ENCODE peak calls at places on chromosomes 12 and 14, in six cellular contexts. One of them, this sample, is unnamed.

GRCh38 chr14:32252030-32252670 is 49.1 kb upstream of the RNU6-8 start:
- DNase-seq in colonic mucosa: peak
- DNase-seq in mammary epithelial cell: peak
- DNase-seq in endodermal cell: peak
- DNase-seq in neuronal stem cell: peak
- DNase-seq in keratinocyte: no peak
- DNase-seq in this sample: no peak

GRCh38 chr14:77505031-77505430 is 6.4 kb upstream of the ISM2 start:
- DNase-seq in colonic mucosa: no peak
- DNase-seq in mammary epithelial cell: no peak
- DNase-seq in endodermal cell: no peak
- DNase-seq in neuronal stem cell: no peak
- DNase-seq in keratinocyte: no peak
- DNase-seq in this sample: no peak

GRCh38 chr14:101499513-101499912 is 61.8 kb upstream of the DIO3 start:
- DNase-seq in colonic mucosa: peak
- DNase-seq in mammary epithelial cell: no peak
- DNase-seq in endodermal cell: peak
- DNase-seq in neuronal stem cell: no peak
- DNase-seq in keratinocyte: no peak
- DNase-seq in this sample: peak

GRCh38 chr14:26730929-26731618 is 133.2 kb upstream of the NOVA1 start:
- DNase-seq in colonic mucosa: peak
- DNase-seq in mammary epithelial cell: no peak
- DNase-seq in endodermal cell: peak
- DNase-seq in neuronal stem cell: peak
- DNase-seq in keratinocyte: no peak
- DNase-seq in this sample: no peak

GRCh38 chr14:95760596-95760995 is 46.7 kb upstream of the TCL1A start:
- DNase-seq in colonic mucosa: no peak
- DNase-seq in mammary epithelial cell: no peak
- DNase-seq in endodermal cell: no peak
- DNase-seq in neuronal stem cell: no peak
- DNase-seq in keratinocyte: no peak
- DNase-seq in this sample: no peak

GRCh38 chr12:68336754-68337343 is 4.7 kb upstream of the MDM1 start:
- DNase-seq in colonic mucosa: peak
- DNase-seq in mammary epithelial cell: peak
- DNase-seq in endodermal cell: no peak
- DNase-seq in neuronal stem cell: no peak
- DNase-seq in keratinocyte: no peak
- DNase-seq in this sample: no peak

GRCh38 chr14:104290058-104290667 is 151.8 kb downstream of the KIF26A start:
- DNase-seq in colonic mucosa: no peak
- DNase-seq in mammary epithelial cell: no peak
- DNase-seq in endodermal cell: peak
- DNase-seq in neuronal stem cell: no peak
- DNase-seq in keratinocyte: no peak
- DNase-seq in this sample: peak

GRCh38 chr12:62983594-62983993 is 48.6 kb upstream of the PPM1H start:
- DNase-seq in colonic mucosa: no peak
- DNase-seq in mammary epithelial cell: no peak
- DNase-seq in endodermal cell: peak
- DNase-seq in neuronal stem cell: no peak
- DNase-seq in keratinocyte: no peak
- DNase-seq in this sample: no peak

GRCh38 chr14:77406718-77407117 is 16.6 kb downstream of the NOXRED1 start:
- DNase-seq in colonic mucosa: no peak
- DNase-seq in mammary epithelial cell: no peak
- DNase-seq in endodermal cell: no peak
- DNase-seq in neuronal stem cell: no peak
- DNase-seq in keratinocyte: no peak
- DNase-seq in this sample: no peak

GRCh38 chr14:21724115-21724973 is 50.7 kb upstream of the OR4E1 start:
- DNase-seq in colonic mucosa: no peak
- DNase-seq in mammary epithelial cell: no peak
- DNase-seq in endodermal cell: no peak
- DNase-seq in neuronal stem cell: no peak
- DNase-seq in keratinocyte: no peak
- DNase-seq in this sample: no peak

GRCh38 chr12:105960319-105961076 is 178.3 kb downstream of the NUAK1 start:
- DNase-seq in colonic mucosa: no peak
- DNase-seq in mammary epithelial cell: peak
- DNase-seq in endodermal cell: no peak
- DNase-seq in neuronal stem cell: no peak
- DNase-seq in keratinocyte: no peak
- DNase-seq in this sample: peak

GRCh38 chr12:56299308-56299852 is 750 bp downstream of the CS start:
- DNase-seq in colonic mucosa: peak
- DNase-seq in mammary epithelial cell: peak
- DNase-seq in endodermal cell: no peak
- DNase-seq in neuronal stem cell: no peak
- DNase-seq in keratinocyte: no peak
- DNase-seq in this sample: no peak

GRCh38 chr14:20986811-20987210 is 3.0 kb upstream of the METTL17 start:
- DNase-seq in colonic mucosa: no peak
- DNase-seq in mammary epithelial cell: peak
- DNase-seq in endodermal cell: no peak
- DNase-seq in neuronal stem cell: no peak
- DNase-seq in keratinocyte: peak
- DNase-seq in this sample: no peak

GRCh38 chr12:75876843-75877587 is 154.6 kb downstream of the PHLDA1 start:
- DNase-seq in colonic mucosa: no peak
- DNase-seq in mammary epithelial cell: no peak
- DNase-seq in endodermal cell: peak
- DNase-seq in neuronal stem cell: no peak
- DNase-seq in keratinocyte: no peak
- DNase-seq in this sample: no peak

GRCh38 chr12:5201554-5202243 is 158.0 kb downstream of the KCNA5 start:
- DNase-seq in colonic mucosa: no peak
- DNase-seq in mammary epithelial cell: no peak
- DNase-seq in endodermal cell: peak
- DNase-seq in neuronal stem cell: no peak
- DNase-seq in keratinocyte: no peak
- DNase-seq in this sample: peak

GRCh38 chr12:85821759-85822158 is 14.4 kb downstream of the RASSF9 start:
- DNase-seq in colonic mucosa: no peak
- DNase-seq in mammary epithelial cell: no peak
- DNase-seq in endodermal cell: no peak
- DNase-seq in neuronal stem cell: no peak
- DNase-seq in keratinocyte: no peak
- DNase-seq in this sample: no peak

GRCh38 chr12:80814453-80814852 is 97.7 kb downstream of the MYF5 start:
- DNase-seq in colonic mucosa: no peak
- DNase-seq in mammary epithelial cell: no peak
- DNase-seq in endodermal cell: no peak
- DNase-seq in neuronal stem cell: no peak
- DNase-seq in keratinocyte: no peak
- DNase-seq in this sample: no peak

GRCh38 chr12:29455087-29455486 is 42.4 kb downstream of the OVCH1 start:
- DNase-seq in colonic mucosa: no peak
- DNase-seq in mammary epithelial cell: no peak
- DNase-seq in endodermal cell: no peak
- DNase-seq in neuronal stem cell: no peak
- DNase-seq in keratinocyte: no peak
- DNase-seq in this sample: no peak

GRCh38 chr14:102910442-102910841 is 12.0 kb upstream of the AMN start:
- DNase-seq in colonic mucosa: no peak
- DNase-seq in mammary epithelial cell: no peak
- DNase-seq in endodermal cell: no peak
- DNase-seq in neuronal stem cell: no peak
- DNase-seq in keratinocyte: no peak
- DNase-seq in this sample: peak

GRCh38 chr12:25843976-25844375 is 114.5 kb upstream of the RASSF8 start:
- DNase-seq in colonic mucosa: no peak
- DNase-seq in mammary epithelial cell: no peak
- DNase-seq in endodermal cell: no peak
- DNase-seq in neuronal stem cell: no peak
- DNase-seq in keratinocyte: no peak
- DNase-seq in this sample: no peak

GRCh38 chr12:68236421-68237059 is 10.9 kb upstream of the IL26 start:
- DNase-seq in colonic mucosa: no peak
- DNase-seq in mammary epithelial cell: peak
- DNase-seq in endodermal cell: no peak
- DNase-seq in neuronal stem cell: no peak
- DNase-seq in keratinocyte: no peak
- DNase-seq in this sample: no peak

GRCh38 chr14:91067186-91067585 is 6.7 kb upstream of the RPS6KA5 start:
- DNase-seq in colonic mucosa: no peak
- DNase-seq in mammary epithelial cell: no peak
- DNase-seq in endodermal cell: no peak
- DNase-seq in neuronal stem cell: no peak
- DNase-seq in keratinocyte: no peak
- DNase-seq in this sample: no peak

GRCh38 chr12:32302218-32302826 is 97.0 kb upstream of the FGD4 start:
- DNase-seq in colonic mucosa: no peak
- DNase-seq in mammary epithelial cell: peak
- DNase-seq in endodermal cell: peak
- DNase-seq in neuronal stem cell: no peak
- DNase-seq in keratinocyte: no peak
- DNase-seq in this sample: no peak

GRCh38 chr14:104195854-104196253 is 57.5 kb downstream of the KIF26A start:
- DNase-seq in colonic mucosa: no peak
- DNase-seq in mammary epithelial cell: no peak
- DNase-seq in endodermal cell: no peak
- DNase-seq in neuronal stem cell: no peak
- DNase-seq in keratinocyte: no peak
- DNase-seq in this sample: no peak

GRCh38 chr14:105144666-105145380 is 23.8 kb downstream of the JAG2 start:
- DNase-seq in colonic mucosa: no peak
- DNase-seq in mammary epithelial cell: no peak
- DNase-seq in endodermal cell: peak
- DNase-seq in neuronal stem cell: no peak
- DNase-seq in keratinocyte: no peak
- DNase-seq in this sample: peak

GRCh38 chr12:2112401-2112800 is 59.6 kb downstream of the CACNA1C start:
- DNase-seq in colonic mucosa: peak
- DNase-seq in mammary epithelial cell: no peak
- DNase-seq in endodermal cell: no peak
- DNase-seq in neuronal stem cell: no peak
- DNase-seq in keratinocyte: no peak
- DNase-seq in this sample: no peak

GRCh38 chr12:46785413-46785812 is 40.4 kb downstream of the SLC38A4 start:
- DNase-seq in colonic mucosa: no peak
- DNase-seq in mammary epithelial cell: no peak
- DNase-seq in endodermal cell: no peak
- DNase-seq in neuronal stem cell: no peak
- DNase-seq in keratinocyte: no peak
- DNase-seq in this sample: no peak

GRCh38 chr12:128803788-128804187 is 20.0 kb downstream of the SLC15A4 start:
- DNase-seq in colonic mucosa: no peak
- DNase-seq in mammary epithelial cell: no peak
- DNase-seq in endodermal cell: no peak
- DNase-seq in neuronal stem cell: no peak
- DNase-seq in keratinocyte: no peak
- DNase-seq in this sample: no peak

GRCh38 chr12:53023-53734 is 13.4 kb upstream of the IQSEC3 start:
- DNase-seq in colonic mucosa: no peak
- DNase-seq in mammary epithelial cell: no peak
- DNase-seq in endodermal cell: no peak
- DNase-seq in neuronal stem cell: no peak
- DNase-seq in keratinocyte: no peak
- DNase-seq in this sample: no peak

GRCh38 chr12:39236994-39237393 is 205.9 kb downstream of the KIF21A start:
- DNase-seq in colonic mucosa: no peak
- DNase-seq in mammary epithelial cell: peak
- DNase-seq in endodermal cell: no peak
- DNase-seq in neuronal stem cell: no peak
- DNase-seq in keratinocyte: no peak
- DNase-seq in this sample: no peak

GRCh38 chr14:61460853-61461611 is 139.7 kb downstream of the PRKCH start:
- DNase-seq in colonic mucosa: no peak
- DNase-seq in mammary epithelial cell: peak
- DNase-seq in endodermal cell: no peak
- DNase-seq in neuronal stem cell: no peak
- DNase-seq in keratinocyte: peak
- DNase-seq in this sample: no peak

GRCh38 chr12:13243516-13244070 is 47.1 kb downstream of the EMP1 start:
- DNase-seq in colonic mucosa: no peak
- DNase-seq in mammary epithelial cell: peak
- DNase-seq in endodermal cell: no peak
- DNase-seq in neuronal stem cell: no peak
- DNase-seq in keratinocyte: no peak
- DNase-seq in this sample: no peak
- H3K9ac ChIP-seq in colonic mucosa: no peak
- H3K9ac ChIP-seq in mammary epithelial cell: no peak
- H3K9ac ChIP-seq in endodermal cell: no peak
- H3K9ac ChIP-seq in neuronal stem cell: no peak
- H3K9ac ChIP-seq in keratinocyte: no peak
- H3K9ac ChIP-seq in this sample: no peak

DNA sequence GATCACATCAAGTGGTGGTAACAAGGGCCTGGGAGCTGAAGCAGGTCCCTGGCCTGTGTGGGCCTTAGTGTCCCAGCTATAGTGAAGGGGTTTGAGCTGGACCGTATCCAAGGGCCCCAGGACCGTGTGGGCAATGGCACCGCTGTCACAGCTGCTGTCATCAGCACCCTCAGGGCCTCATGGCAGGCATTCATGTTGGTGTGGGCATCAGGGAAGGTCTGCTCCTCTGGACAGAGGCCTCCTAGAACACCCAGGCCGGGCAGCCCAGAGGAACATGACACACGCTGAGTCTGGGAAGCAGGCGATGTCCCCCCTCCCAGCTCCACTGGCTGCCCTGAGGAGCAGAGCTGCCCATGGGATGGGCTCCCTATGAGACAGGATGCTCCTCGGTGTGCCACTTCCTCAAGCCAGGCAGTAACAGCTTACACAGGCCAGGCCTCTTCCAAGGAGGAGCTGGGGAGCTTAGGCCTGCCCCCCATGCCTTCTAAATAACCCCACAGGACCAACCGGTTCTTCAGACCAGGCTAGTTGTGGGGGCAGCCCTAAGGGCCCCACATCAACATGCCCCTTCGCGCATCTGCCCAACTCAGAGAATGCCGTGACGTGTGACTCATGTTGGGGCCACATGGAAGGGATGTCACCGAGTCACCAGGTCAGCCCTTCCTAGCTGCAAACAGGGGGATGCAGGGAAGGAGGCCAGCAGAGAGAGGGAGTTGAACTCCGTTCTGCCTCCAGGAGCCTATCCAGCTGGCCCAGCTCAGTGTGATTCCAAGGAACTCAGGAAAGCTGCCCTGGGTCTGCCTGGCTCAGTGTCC is 80.4 kb downstream of the PITPNM2 start:
- DNase-seq in colonic mucosa: no peak
- DNase-seq in mammary epithelial cell: peak
- DNase-seq in endodermal cell: no peak
- DNase-seq in neuronal stem cell: no peak
- DNase-seq in keratinocyte: no peak
- DNase-seq in this sample: no peak
- H3K9ac ChIP-seq in colonic mucosa: no peak
- H3K9ac ChIP-seq in mammary epithelial cell: no peak
- H3K9ac ChIP-seq in endodermal cell: no peak
- H3K9ac ChIP-seq in neuronal stem cell: peak
- H3K9ac ChIP-seq in keratinocyte: no peak
- H3K9ac ChIP-seq in this sample: peak

GRCh38 chr12:96212456-96213375 is 18.5 kb downstream of the ELK3 start:
- DNase-seq in colonic mucosa: no peak
- DNase-seq in mammary epithelial cell: no peak
- DNase-seq in endodermal cell: peak
- DNase-seq in neuronal stem cell: no peak
- DNase-seq in keratinocyte: no peak
- DNase-seq in this sample: no peak
- H3K9ac ChIP-seq in colonic mucosa: no peak
- H3K9ac ChIP-seq in mammary epithelial cell: no peak
- H3K9ac ChIP-seq in endodermal cell: no peak
- H3K9ac ChIP-seq in neuronal stem cell: no peak
- H3K9ac ChIP-seq in keratinocyte: no peak
- H3K9ac ChIP-seq in this sample: no peak

GRCh38 chr14:64970041-64970440 is 2.1 kb downstream of the RAB15 start:
- DNase-seq in colonic mucosa: peak
- DNase-seq in mammary epithelial cell: no peak
- DNase-seq in endodermal cell: no peak
- DNase-seq in neuronal stem cell: no peak
- DNase-seq in keratinocyte: no peak
- DNase-seq in this sample: no peak
- H3K9ac ChIP-seq in colonic mucosa: no peak
- H3K9ac ChIP-seq in mammary epithelial cell: no peak
- H3K9ac ChIP-seq in endodermal cell: no peak
- H3K9ac ChIP-seq in neuronal stem cell: no peak
- H3K9ac ChIP-seq in keratinocyte: no peak
- H3K9ac ChIP-seq in this sample: no peak

This sample was measured in kidney.